ENCODE peak calls at places on chromosome 15, in seven cellular contexts. R, G, H, K, N, U and T are unnamed samples.

GRCh38 chr15:28942046-28942445 is 56.3 kb downstream of the APBA2 start:
- DNase-seq in R (no peak), N (no peak), G (no peak), K (no peak), U (no peak), H (no peak), T (peak)

GRCh38 chr15:59841036-59841435 is 151.9 kb upstream of the BNIP2 start:
- DNase-seq in R (no peak), G (no peak), N (no peak), K (no peak), H (no peak), U (no peak), T (no peak)

GRCh38 chr15:79923515-79924169 is 26.8 kb upstream of the MTHFS start:
- DNase-seq in R (peak), K (peak), N (peak), U (peak), H (peak), G (peak), T (peak)

GRCh38 chr15:61938249-61938648 is 122.0 kb downstream of the VPS13C start:
- DNase-seq in K (no peak), U (no peak), N (no peak), H (no peak), R (no peak), G (no peak), T (no peak)

GRCh38 chr15:26744894-26745293 is 28.0 kb downstream of the GABRB3 start:
- DNase-seq in U (no peak), R (no peak), H (no peak), G (no peak), N (no peak), K (no peak), T (no peak)

GRCh38 chr15:97490429-97490828 is 470.1 kb upstream of the ARRDC4 start:
- DNase-seq in G (no peak), H (no peak), N (no peak), U (no peak), K (no peak), R (no peak), T (no peak)

GRCh38 chr15:58755956-58756355 is 6.4 kb upstream of the ADAM10 start:
- DNase-seq in K (no peak), G (no peak), R (no peak), U (no peak), N (no peak), H (no peak), T (no peak)

GRCh38 chr15:98803228-98804056 is 155.1 kb downstream of the IGF1R start:
- DNase-seq in K (no peak), R (peak), H (no peak), G (no peak), N (no peak), U (no peak), T (peak)

GRCh38 chr15:75928680-75929608 is 25.3 kb downstream of the FBXO22 start:
- DNase-seq in N (no peak), K (no peak), H (peak), U (no peak), G (no peak), R (peak), T (no peak)

GRCh38 chr15:96701443-96701842 is 370.9 kb downstream of the NR2F2 start:
- DNase-seq in H (no peak), K (no peak), N (no peak), G (no peak), R (no peak), U (no peak), T (no peak)

DNA sequence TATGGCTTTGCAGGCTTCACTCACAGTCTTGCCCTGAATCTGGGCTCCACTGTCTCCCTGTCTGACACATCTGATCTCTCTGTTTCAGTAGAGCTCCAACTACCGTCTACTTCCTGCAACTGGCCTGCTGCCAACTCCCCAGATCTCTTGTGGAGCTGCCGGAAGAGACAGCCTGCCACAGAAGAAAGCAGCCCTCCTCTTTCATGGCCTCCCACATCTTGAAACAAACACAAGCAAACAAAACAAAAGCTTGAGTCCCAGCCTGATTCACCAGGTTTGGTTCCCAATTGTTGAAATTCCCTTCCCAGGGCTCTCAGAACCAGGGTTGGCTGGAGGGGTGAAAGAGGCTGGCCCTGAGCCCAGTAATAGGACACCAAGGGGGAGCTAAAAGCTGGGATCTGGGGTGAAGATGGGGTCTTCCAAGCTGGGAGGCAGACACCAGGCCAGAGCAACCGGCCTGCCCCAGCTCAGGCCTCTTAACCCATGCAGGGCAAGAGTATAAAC is 55.3 kb upstream of the CA12 start:
- DNase-seq in H (peak), G (no peak), K (peak), N (peak), R (peak), U (peak), T (no peak)
- TF ChIP-seq CTCF in H (no peak), G (no peak), K (no peak), N (no peak), R (peak), U (no peak), T (no peak)

GRCh38 chr15:41877631-41878354 is 16.1 kb downstream of the SPTBN5 start:
- DNase-seq in H (no peak), K (no peak), N (no peak), U (no peak), G (no peak), R (no peak), T (no peak)

GRCh38 chr15:41876007-41876406 is 17.8 kb downstream of the SPTBN5 start:
- DNase-seq in R (no peak), H (no peak), K (no peak), G (no peak), N (no peak), U (no peak), T (no peak)

GRCh38 chr15:41874736-41875135 is 19.1 kb downstream of the SPTBN5 start:
- DNase-seq in K (no peak), H (no peak), G (no peak), R (no peak), U (no peak), N (no peak), T (no peak)

GRCh38 chr15:41878355-41878699 is 15.5 kb downstream of the SPTBN5 start:
- DNase-seq in U (no peak), N (no peak), H (no peak), K (peak), G (no peak), R (no peak), T (no peak)

GRCh38 chr15:41876689-41877088 is 17.2 kb downstream of the SPTBN5 start:
- DNase-seq in K (no peak), N (no peak), G (no peak), H (no peak), U (no peak), R (no peak), T (no peak)
- H3K27ac ChIP-seq in K (no peak), N (no peak), G (no peak), H (no peak), U (no peak), R (no peak), T (no peak)

DNA sequence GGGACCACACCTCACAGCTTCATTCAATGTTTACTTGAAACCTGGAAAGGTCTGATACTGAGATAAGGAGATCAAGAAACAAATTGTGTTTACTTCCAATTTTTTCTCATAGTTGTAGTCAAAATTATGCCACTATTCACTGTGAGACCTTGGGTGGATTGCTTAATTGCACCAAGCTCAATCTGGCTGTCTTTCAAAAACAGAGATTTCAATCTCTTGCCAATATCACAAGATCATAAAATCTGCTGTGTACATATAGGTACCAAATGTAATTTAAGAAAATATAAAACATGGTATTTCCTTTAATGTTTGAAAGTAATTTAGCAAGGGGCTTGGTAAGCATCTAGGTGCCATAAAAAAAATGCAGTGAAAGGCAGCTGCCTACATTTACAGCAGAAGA is 186.3 kb upstream of the THBS1 start:
- DNase-seq in H (no peak), K (no peak), G (no peak), N (no peak), R (no peak), U (no peak), T (no peak)
- TF ChIP-seq CTCF in H (no peak), K (no peak), G (no peak), N (no peak), R (no peak), U (no peak), T (no peak)

GRCh38 chr15:71332605-71333004 is 217.3 kb downstream of the THSD4 start:
- DNase-seq in N (no peak), G (no peak), U (no peak), K (no peak), R (no peak), H (no peak), T (no peak)

GRCh38 chr15:71333839-71334238 is 218.6 kb downstream of the THSD4 start:
- DNase-seq in U (no peak), G (no peak), R (peak), N (no peak), K (no peak), H (no peak), T (no peak)

GRCh38 chr15:71329041-71329440 is 213.8 kb downstream of the THSD4 start:
- DNase-seq in N (peak), G (peak), K (peak), H (no peak), U (no peak), R (peak), T (no peak)

GRCh38 chr15:71328453-71328852 is 213.2 kb downstream of the THSD4 start:
- DNase-seq in N (no peak), G (no peak), R (no peak), U (no peak), H (no peak), K (no peak), T (no peak)

DNA sequence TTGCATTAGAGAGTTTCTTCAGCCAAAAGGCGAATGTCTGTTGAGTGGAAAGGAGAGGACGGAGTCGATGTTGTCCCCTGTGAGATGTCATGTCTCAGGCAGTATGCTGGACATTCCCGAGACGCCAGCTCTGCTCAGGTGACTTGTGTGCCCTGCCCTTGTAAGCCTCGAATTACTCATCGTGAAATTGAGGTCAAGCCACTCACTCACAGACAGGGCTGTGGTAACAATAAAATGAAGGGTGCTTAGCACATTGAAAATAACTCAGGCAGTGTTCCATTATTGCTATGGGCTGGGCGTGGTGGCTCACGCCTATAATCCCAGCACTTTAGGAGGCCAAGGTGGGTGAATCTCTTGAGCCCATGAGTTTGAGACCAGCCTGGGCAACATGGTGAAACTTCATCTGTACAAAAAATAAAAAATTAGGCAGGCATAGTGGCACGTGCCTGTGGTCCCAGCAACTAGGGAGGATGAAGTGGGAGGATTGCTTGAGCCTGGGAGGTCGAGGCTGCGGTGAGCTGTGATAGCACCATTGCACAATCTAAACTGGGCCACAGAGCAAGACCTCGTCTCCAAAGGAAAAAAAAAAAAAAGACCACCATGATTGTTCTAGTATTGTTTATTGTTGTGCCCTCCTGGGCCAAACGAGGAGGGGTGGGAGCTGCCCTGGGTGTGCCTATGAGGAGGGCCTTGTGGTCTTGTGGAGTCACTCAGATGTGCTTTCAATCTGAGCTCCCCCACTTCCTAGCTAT is 214.4 kb downstream of the THSD4 start:
- DNase-seq in N (no peak), G (peak), K (peak), R (peak), H (no peak), U (no peak), T (no peak)
- H3K27ac ChIP-seq in N (peak), G (peak), K (peak), R (peak), H (no peak), U (peak), T (peak)

GRCh38 chr15:89321521-89322410 is 12.9 kb downstream of the POLG start:
- DNase-seq in H (no peak), R (no peak), U (no peak), K (no peak), G (no peak), N (no peak), T (no peak)
- TF ChIP-seq CTCF in H (no peak), R (no peak), U (no peak), K (no peak), G (no peak), N (no peak), T (no peak)

DNA sequence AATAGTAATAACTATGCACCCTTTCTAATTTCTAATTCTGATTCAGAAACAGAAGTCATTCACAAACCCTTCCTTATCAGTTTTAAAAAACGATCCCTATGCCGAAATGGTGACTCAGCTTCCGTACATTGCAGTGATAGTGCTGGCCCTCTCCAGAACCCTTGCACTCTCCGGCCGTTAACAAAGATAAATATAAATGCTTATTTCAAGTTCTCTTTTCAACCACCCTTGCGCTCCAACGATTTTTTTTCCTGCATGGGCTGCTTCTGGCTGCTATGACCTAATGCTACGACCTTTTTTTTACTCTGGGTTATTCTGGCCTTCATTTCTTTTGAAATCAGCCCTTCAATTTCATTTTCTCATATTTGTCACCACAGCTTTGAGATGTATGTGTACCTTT is 646.2 kb downstream of the NTRK3 start:
- DNase-seq in H (no peak), U (no peak), K (no peak), N (no peak), R (peak), G (no peak), T (no peak)
- H3K27ac ChIP-seq in H (no peak), U (no peak), K (no peak), N (no peak), R (peak), G (peak), T (peak)

DNA sequence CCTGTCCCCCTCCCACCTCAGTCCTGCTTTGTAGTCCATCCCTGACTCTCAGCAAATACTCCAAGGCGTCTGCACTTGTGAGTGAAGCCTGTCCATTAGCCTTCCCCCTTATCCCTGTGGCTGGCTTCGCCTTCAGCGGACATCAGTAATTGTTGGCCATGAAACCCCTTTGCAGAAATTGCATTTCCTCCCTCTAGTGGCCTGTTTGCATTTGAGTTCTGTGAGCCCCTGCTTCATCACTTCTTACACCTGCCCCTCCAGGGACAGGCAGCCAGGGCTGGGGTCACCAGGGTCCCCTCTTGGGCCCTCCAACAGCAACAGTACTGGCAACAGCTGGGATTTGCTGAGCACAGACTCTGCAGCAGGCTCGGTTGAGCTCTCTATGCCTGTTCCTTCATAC is 9.0 kb upstream of the LRRK1 start:
- DNase-seq in N (peak), H (no peak), G (no peak), R (no peak), U (no peak), K (no peak), T (peak)
- TF ChIP-seq CTCF in N (no peak), H (peak), G (no peak), R (peak), U (no peak), K (no peak), T (no peak)